ENCODE peak calls at places on chromosomes 2 and 18, in eight cellular contexts. T is fibroblast of lung, Z is epithelial cell of esophagus, M is esophagus squamous epithelium, F is AG09309, S is A549, D is SK-N-SH, Y is adrenal gland. G is an unnamed sample.

GRCh38 chr2:234768608-234769196 is 183.1 kb upstream of the SH3BP4 start:
- DNase-seq in T (peak), Z (no peak), M (no peak), F (no peak), S (no peak), D (no peak), Y (no peak), G (no peak)

GRCh38 chr2:176562359-176563043 is 293.3 kb downstream of the MTX2 start:
- DNase-seq in T (peak), Z (peak), M (no peak), F (no peak), S (peak), D (no peak), Y (no peak), G (peak)

GRCh38 chr2:130818809-130819208 is 17.9 kb upstream of the ARHGEF4 start:
- DNase-seq in T (no peak), Z (peak), M (no peak), F (no peak), S (no peak), D (no peak), Y (no peak), G (no peak)

GRCh38 chr2:239298126-239298804 is 102.6 kb downstream of the HDAC4 start:
- DNase-seq in T (no peak), Z (no peak), M (no peak), F (no peak), S (no peak), D (no peak), Y (no peak), G (peak)

GRCh38 chr18:45847119-45847518 is 21.6 kb downstream of the SIGLEC15 start:
- DNase-seq in T (no peak), Z (no peak), M (no peak), F (no peak), S (no peak), D (no peak), Y (peak), G (no peak)

GRCh38 chr2:199932312-199932855 is 21.3 kb downstream of the C2orf69 start:
- DNase-seq in T (peak), Z (no peak), M (no peak), F (no peak), S (no peak), D (no peak), Y (no peak), G (no peak)

GRCh38 chr2:235168174-235168979 is 216.6 kb downstream of the SH3BP4 start:
- DNase-seq in T (no peak), Z (no peak), M (no peak), F (no peak), S (no peak), D (no peak), Y (no peak), G (peak)

GRCh38 chr2:236753611-236754010 is 184.0 kb downstream of the ACKR3 start:
- DNase-seq in T (no peak), Z (no peak), M (no peak), F (no peak), S (no peak), D (no peak), Y (peak), G (peak)

GRCh38 chr2:175282300-175282699 is 100.8 kb upstream of the ATP5MC3 start:
- DNase-seq in T (peak), Z (peak), M (no peak), F (peak), S (peak), D (peak), Y (no peak), G (peak)

GRCh38 chr2:18273205-18273604 is 287.2 kb downstream of the RDH14 start:
- DNase-seq in T (no peak), Z (peak), M (no peak), F (no peak), S (peak), D (no peak), Y (no peak), G (no peak)

GRCh38 chr18:74063023-74063422 is 84.6 kb downstream of the FBXO15 start:
- DNase-seq in T (no peak), Z (no peak), M (no peak), F (no peak), S (no peak), D (no peak), Y (no peak), G (peak)

GRCh38 chr2:115910270-115910669 is 1467.8 kb downstream of the DPP10 start:
- DNase-seq in T (no peak), Z (no peak), M (no peak), F (no peak), S (peak), D (peak), Y (no peak), G (peak)

GRCh38 chr2:135093192-135093591 is 41.1 kb downstream of the RAB3GAP1 start:
- DNase-seq in T (no peak), Z (no peak), M (no peak), F (no peak), S (peak), D (no peak), Y (no peak), G (peak)

GRCh38 chr2:174633621-174633927 is 36.0 kb upstream of the WIPF1 start:
- DNase-seq in T (no peak), Z (no peak), M (no peak), F (no peak), S (no peak), D (no peak), Y (no peak), G (no peak)

GRCh38 chr2:222483513-222484039 is 59.2 kb downstream of the SGPP2 start:
- DNase-seq in T (no peak), Z (no peak), M (no peak), F (no peak), S (no peak), D (no peak), Y (peak), G (no peak)

GRCh38 chr2:46489430-46489829 is 10.1 kb downstream of the TMEM247 start:
- DNase-seq in T (no peak), Z (no peak), M (no peak), F (no peak), S (no peak), D (peak), Y (no peak), G (no peak)

GRCh38 chr2:36716136-36716535 is 19.6 kb downstream of the VIT start:
- DNase-seq in T (no peak), Z (no peak), M (no peak), F (no peak), S (no peak), D (no peak), Y (no peak), G (no peak)

GRCh38 chr2:158619496-158619895 is 162.7 kb downstream of the PKP4 start:
- DNase-seq in T (peak), Z (peak), M (no peak), F (no peak), S (peak), D (no peak), Y (no peak), G (peak)

GRCh38 chr2:26346454-26347053 is at the start of gene ADGRF3:
- DNase-seq in T (peak), Z (peak), M (peak), F (no peak), S (peak), D (peak), Y (peak), G (peak)

GRCh38 chr2:130797493-130798435 is 39.0 kb upstream of the ARHGEF4 start:
- DNase-seq in T (peak), Z (peak), M (peak), F (peak), S (peak), D (peak), Y (peak), G (peak)

GRCh38 chr2:160298960-160299359 is 98.9 kb upstream of the ITGB6 start:
- DNase-seq in T (peak), Z (no peak), M (no peak), F (no peak), S (no peak), D (no peak), Y (no peak), G (no peak)

GRCh38 chr18:45173799-45174519 is 441.3 kb upstream of the SLC14A2 start:
- DNase-seq in T (no peak), Z (no peak), M (no peak), F (no peak), S (no peak), D (no peak), Y (no peak), G (no peak)

GRCh38 chr2:240232961-240233890 is 92.8 kb upstream of the OTOS start:
- DNase-seq in T (peak), Z (peak), M (peak), F (peak), S (peak), D (peak), Y (peak), G (peak)

GRCh38 chr2:112791019-112791418 is 6.7 kb upstream of the IL1A start:
- DNase-seq in T (no peak), Z (no peak), M (no peak), F (no peak), S (no peak), D (no peak), Y (no peak), G (no peak)

GRCh38 chr2:240433973-240434727 is 1.3 kb upstream of the GPC1 start:
- DNase-seq in T (peak), Z (peak), M (no peak), F (peak), S (peak), D (no peak), Y (peak), G (peak)

GRCh38 chr2:147416099-147416498 is 428.7 kb upstream of the ACVR2A start:
- DNase-seq in T (peak), Z (peak), M (no peak), F (no peak), S (peak), D (no peak), Y (no peak), G (peak)

GRCh38 chr2:119704670-119705120 is 25.7 kb downstream of the TMEM177 start:
- DNase-seq in T (peak), Z (no peak), M (no peak), F (no peak), S (no peak), D (no peak), Y (no peak), G (peak)

GRCh38 chr2:152047826-152048476 is 50.9 kb downstream of the CACNB4 start:
- DNase-seq in T (no peak), Z (no peak), M (no peak), F (no peak), S (no peak), D (peak), Y (no peak), G (peak)

GRCh38 chr2:54708584-54709340 is 14.7 kb upstream of the EML6 start:
- DNase-seq in T (peak), Z (peak), M (no peak), F (no peak), S (no peak), D (no peak), Y (peak), G (no peak)

GRCh38 chr2:59390581-59390980 is 1149.5 kb upstream of the FANCL start:
- DNase-seq in T (no peak), Z (peak), M (no peak), F (no peak), S (no peak), D (no peak), Y (no peak), G (no peak)

DNA sequence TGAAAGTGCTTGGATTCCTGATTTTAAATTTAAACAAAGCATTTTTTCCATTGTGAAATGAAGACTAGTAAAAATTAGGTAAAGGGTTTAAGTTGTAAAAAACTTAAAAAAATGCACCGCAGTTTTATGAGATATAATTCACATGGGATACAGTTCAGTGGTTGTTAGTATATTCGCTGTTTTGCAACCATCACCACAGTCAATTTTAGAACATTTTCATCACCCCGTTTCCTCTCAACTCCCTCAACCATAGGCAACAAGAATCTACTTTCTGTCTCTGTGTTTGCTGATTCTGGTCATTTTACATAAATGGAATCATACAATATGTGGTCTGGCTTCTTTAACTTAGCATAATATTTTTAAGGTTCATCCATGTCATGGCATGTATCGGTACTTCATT is 4.0 kb downstream of the DGKD start:
- DNase-seq in T (no peak), Z (no peak), M (no peak), F (peak), S (no peak), D (no peak), Y (no peak), G (no peak)
- H3K4me3 ChIP-seq in T (no peak), Z (no peak), M (no peak), F (no peak), S (no peak), D (no peak), Y (no peak), G (no peak)

DNA sequence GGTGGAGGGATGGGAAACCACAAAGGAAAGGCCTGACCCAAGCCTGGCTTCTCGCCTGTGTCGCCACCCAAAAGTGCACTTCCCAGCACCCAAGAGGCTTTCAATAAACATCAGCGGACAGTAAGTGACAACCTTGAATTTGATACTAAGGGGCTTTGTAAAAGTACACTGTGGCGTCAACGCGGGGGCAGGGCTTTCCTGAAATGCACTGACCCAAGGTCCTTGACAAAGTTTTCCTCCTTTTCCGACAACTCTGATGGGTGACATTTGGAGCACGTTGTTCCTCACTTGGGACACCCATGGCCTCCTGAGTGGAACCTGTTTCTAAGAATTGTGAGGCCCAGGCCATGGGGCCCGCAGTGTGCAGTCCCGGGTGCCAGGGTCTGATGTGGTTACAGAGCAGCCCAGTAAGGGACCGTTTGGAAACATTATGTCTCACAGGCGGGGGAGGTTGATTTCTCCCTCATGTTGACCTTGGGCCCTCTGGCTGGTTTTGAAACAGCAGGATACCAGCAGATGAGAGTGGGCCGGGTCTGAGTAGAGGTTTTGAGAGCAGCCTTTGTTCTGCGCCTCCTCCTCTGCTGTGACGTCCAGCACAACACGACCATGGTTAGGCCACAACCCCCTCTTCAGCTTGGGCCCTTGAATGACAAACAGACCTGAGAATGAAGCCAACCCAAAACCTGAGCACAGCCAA is 2.8 kb upstream of the ZBTB14 start:
- DNase-seq in T (no peak), Z (no peak), M (no peak), F (no peak), S (no peak), D (no peak), Y (no peak), G (no peak)
- TF ChIP-seq CTCF in T (no peak), Z (no peak), M (no peak), F (no peak), S (no peak), D (no peak), Y (no peak), G (no peak)

GRCh38 chr18:12049983-12050811 is 43.4 kb upstream of the ANKRD62 start:
- DNase-seq in T (no peak), Z (no peak), M (no peak), F (no peak), S (no peak), D (no peak), Y (peak), G (no peak)

GRCh38 chr18:12056884-12057402 is 36.7 kb upstream of the ANKRD62 start:
- DNase-seq in T (no peak), Z (no peak), M (no peak), F (no peak), S (no peak), D (no peak), Y (no peak), G (no peak)

GRCh38 chr18:12056034-12056883 is 37.4 kb upstream of the ANKRD62 start:
- DNase-seq in T (no peak), Z (no peak), M (no peak), F (no peak), S (no peak), D (no peak), Y (no peak), G (no peak)

GRCh38 chr18:12052866-12053265 is 40.8 kb upstream of the ANKRD62 start:
- DNase-seq in T (no peak), Z (no peak), M (no peak), F (no peak), S (no peak), D (no peak), Y (no peak), G (no peak)

DNA sequence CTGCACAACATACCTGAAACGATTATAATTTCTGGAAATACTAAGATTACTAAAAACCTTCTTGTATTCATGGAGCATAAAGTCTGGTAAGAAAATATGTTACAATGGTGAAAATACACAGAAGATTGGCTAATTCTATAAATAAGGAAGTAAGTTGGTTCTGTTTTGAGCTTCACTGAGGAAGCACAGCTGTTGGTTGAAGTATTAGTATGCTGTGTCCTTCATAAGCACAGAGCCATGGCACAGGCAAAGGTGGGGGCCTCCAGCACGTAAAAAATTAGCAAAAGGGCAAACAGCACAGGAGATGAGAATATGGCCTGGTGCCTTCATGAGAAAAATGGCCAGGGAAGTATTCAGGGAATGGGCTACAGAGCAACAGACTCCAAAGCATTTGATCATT is 40.3 kb upstream of the ANKRD62 start:
- DNase-seq in T (no peak), Z (no peak), M (no peak), F (no peak), S (no peak), D (no peak), Y (peak), G (no peak)
- H3K4me3 ChIP-seq in T (no peak), Z (no peak), M (no peak), F (no peak), S (no peak), D (no peak), Y (no peak), G (no peak)

DNA sequence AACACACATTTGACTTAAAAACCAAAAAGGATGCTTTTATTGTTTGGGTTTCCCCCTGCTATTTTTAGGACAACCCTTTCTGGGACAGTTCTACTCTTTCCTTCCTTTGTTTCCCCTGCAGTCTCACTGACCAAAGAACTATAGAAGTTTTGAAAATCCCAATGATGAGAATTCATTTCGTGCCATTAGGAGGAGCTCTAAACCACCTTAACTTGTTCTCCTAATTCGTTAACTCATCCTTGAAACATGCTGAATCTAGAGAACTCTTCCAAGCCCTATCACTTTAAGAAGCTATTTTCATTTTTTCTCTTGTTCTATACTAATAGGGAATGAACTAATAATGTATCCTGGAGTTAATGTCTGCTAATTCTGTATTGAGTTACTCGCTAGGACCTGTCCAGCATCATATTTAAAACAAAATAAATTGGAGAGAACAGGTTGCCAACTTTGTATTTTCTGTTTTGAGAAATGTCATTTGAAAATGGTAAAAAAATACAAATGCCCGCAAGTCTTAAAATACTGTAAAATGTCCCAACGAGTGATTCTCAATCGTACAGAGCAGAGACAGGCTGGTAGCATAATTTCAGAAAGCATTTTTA is 62.9 kb downstream of the AFTPH start:
- DNase-seq in T (peak), Z (peak), M (no peak), F (peak), S (peak), D (no peak), Y (no peak), G (peak)
- TF ChIP-seq CTCF in T (peak), Z (peak), M (peak), F (peak), S (peak), D (peak), Y (peak), G (peak)

GRCh38 chr2:86790134-86790827 is 432 bp downstream of the CD8A start:
- DNase-seq in T (no peak), Z (no peak), M (no peak), F (no peak), S (peak), D (peak), Y (no peak), G (no peak)
- H3K4me3 ChIP-seq in T (no peak), Z (no peak), M (peak), F (no peak), S (peak), D (no peak), Y (no peak), G (peak)

GRCh38 chr2:32553829-32554432 is 73.9 kb upstream of the TTC27 start:
- DNase-seq in T (peak), Z (peak), M (no peak), F (peak), S (peak), D (peak), Y (no peak), G (peak)
- TF ChIP-seq CTCF in T (peak), Z (peak), M (peak), F (peak), S (peak), D (peak), Y (peak), G (peak)

GRCh38 chr2:64019975-64020281 is 700 bp upstream of the VPS54 start:
- DNase-seq in T (no peak), Z (no peak), M (no peak), F (no peak), S (no peak), D (no peak), Y (no peak), G (peak)
- H3K4me3 ChIP-seq in T (no peak), Z (no peak), M (peak), F (peak), S (peak), D (peak), Y (no peak), G (peak)

GRCh38 chr2:7701807-7702206 is 784.6 kb downstream of the RNF144A start:
- DNase-seq in T (no peak), Z (peak), M (no peak), F (no peak), S (no peak), D (no peak), Y (no peak), G (peak)
- TF ChIP-seq CTCF in T (no peak), Z (no peak), M (no peak), F (no peak), S (no peak), D (no peak), Y (no peak), G (no peak)